ENCODE peak calls at places on chromosome 10, in eight cellular contexts. M, W, L, R, K, A, X and Q are unnamed samples.

GRCh38 chr10:29144126-29144525 is 144.7 kb upstream of the LYZL1 start:
- DNase-seq in M (no peak), W (no peak), L (no peak), R (no peak), K (no peak), A (no peak), X (no peak), Q (no peak)

GRCh38 chr10:32279795-32280194 is 67.2 kb downstream of the EPC1 start:
- DNase-seq in M (no peak), W (no peak), L (no peak), R (no peak), K (no peak), A (no peak), X (no peak), Q (no peak)

GRCh38 chr10:6207658-6208057 is 4.9 kb downstream of the PFKFB3 start:
- DNase-seq in M (no peak), W (no peak), L (no peak), R (no peak), K (no peak), A (peak), X (no peak), Q (no peak)

GRCh38 chr10:19749185-19749729 is 67.0 kb upstream of the PLXDC2 start:
- DNase-seq in M (no peak), W (no peak), L (no peak), R (no peak), K (no peak), A (peak), X (no peak), Q (no peak)

GRCh38 chr10:15236340-15236739 is 67.8 kb upstream of the NMT2 start:
- DNase-seq in M (no peak), W (no peak), L (no peak), R (no peak), K (no peak), A (peak), X (peak), Q (no peak)

GRCh38 chr10:68135922-68136718 is 26.8 kb downstream of the MYPN start:
- DNase-seq in M (peak), W (no peak), L (no peak), R (peak), K (no peak), A (peak), X (peak), Q (peak)

GRCh38 chr10:72145657-72146450 is 57.5 kb upstream of the SPOCK2 start:
- DNase-seq in M (no peak), W (no peak), L (no peak), R (no peak), K (no peak), A (no peak), X (no peak), Q (peak)

GRCh38 chr10:26780793-26781601 is 79.8 kb downstream of the ABI1 start:
- DNase-seq in M (peak), W (peak), L (no peak), R (no peak), K (no peak), A (peak), X (peak), Q (peak)

GRCh38 chr10:124736491-124737136 is 7.6 kb downstream of the FAM53B start:
- DNase-seq in M (no peak), W (no peak), L (no peak), R (no peak), K (no peak), A (peak), X (peak), Q (peak)

GRCh38 chr10:99711129-99711719 is 20.7 kb downstream of the COX15 start:
- DNase-seq in M (peak), W (no peak), L (no peak), R (no peak), K (peak), A (peak), X (peak), Q (peak)

GRCh38 chr10:70715853-70716795 is 43.8 kb downstream of the ADAMTS14 start:
- DNase-seq in M (peak), W (peak), L (no peak), R (no peak), K (no peak), A (peak), X (peak), Q (no peak)

GRCh38 chr10:44334621-44335184 is 50.2 kb downstream of the CXCL12 start:
- DNase-seq in M (peak), W (no peak), L (no peak), R (peak), K (no peak), A (peak), X (peak), Q (no peak)

GRCh38 chr10:103679096-103679790 is 176.1 kb downstream of the SH3PXD2A start:
- DNase-seq in M (no peak), W (no peak), L (no peak), R (no peak), K (no peak), A (no peak), X (no peak), Q (no peak)

GRCh38 chr10:69335063-69335587 is 56.8 kb downstream of the HK1 start:
- DNase-seq in M (no peak), W (peak), L (no peak), R (no peak), K (no peak), A (no peak), X (peak), Q (peak)

GRCh38 chr10:118925404-118925803 is 104.1 kb upstream of the NANOS1 start:
- DNase-seq in M (no peak), W (no peak), L (no peak), R (no peak), K (no peak), A (no peak), X (no peak), Q (no peak)